ENCODE peak calls at places on chromosome X, in six cellular contexts. One of them, this sample, is unnamed.

GRCh38 chrX:106050054-106050453 is 11.5 kb upstream of the SERPINA7 start:
- DNase-seq in neural crest cell: no peak
- DNase-seq in SW 1271: no peak
- DNase-seq in skeletal muscle cell: no peak
- DNase-seq in activated CD4-positive, alpha-beta T cell treated with anti-CD3 and anti-CD28 coated beads, Interleukin-2, amount 50 U/mL, for 1 hour: no peak
- DNase-seq in T-helper 9 cell: no peak
- DNase-seq in this sample: no peak

GRCh38 chrX:154653048-154653401 is 354 bp downstream of the CTAG2 start:
- DNase-seq in neural crest cell: no peak
- DNase-seq in skeletal muscle cell: no peak
- DNase-seq in T-helper 9 cell: no peak
- DNase-seq in SW 1271: no peak
- DNase-seq in activated CD4-positive, alpha-beta T cell treated with anti-CD3 and anti-CD28 coated beads, Interleukin-2, amount 50 U/mL, for 1 hour: no peak
- DNase-seq in this sample: no peak

GRCh38 chrX:130705591-130705990 is 197.4 kb downstream of the ENOX2 start:
- DNase-seq in SW 1271: no peak
- DNase-seq in activated CD4-positive, alpha-beta T cell treated with anti-CD3 and anti-CD28 coated beads, Interleukin-2, amount 50 U/mL, for 1 hour: no peak
- DNase-seq in skeletal muscle cell: no peak
- DNase-seq in T-helper 9 cell: no peak
- DNase-seq in neural crest cell: no peak
- DNase-seq in this sample: no peak

GRCh38 chrX:154019633-154020499 is at the start of gene IRAK1:
- DNase-seq in neural crest cell: peak
- DNase-seq in activated CD4-positive, alpha-beta T cell treated with anti-CD3 and anti-CD28 coated beads, Interleukin-2, amount 50 U/mL, for 1 hour: peak
- DNase-seq in skeletal muscle cell: no peak
- DNase-seq in SW 1271: peak
- DNase-seq in T-helper 9 cell: peak
- DNase-seq in this sample: peak

GRCh38 chrX:53659039-53659438 is 27.5 kb downstream of the HUWE1 start:
- DNase-seq in neural crest cell: no peak
- DNase-seq in T-helper 9 cell: no peak
- DNase-seq in skeletal muscle cell: no peak
- DNase-seq in activated CD4-positive, alpha-beta T cell treated with anti-CD3 and anti-CD28 coated beads, Interleukin-2, amount 50 U/mL, for 1 hour: no peak
- DNase-seq in SW 1271: no peak
- DNase-seq in this sample: no peak

GRCh38 chrX:45801554-45801953 is 600.9 kb upstream of the DIPK2B start:
- DNase-seq in activated CD4-positive, alpha-beta T cell treated with anti-CD3 and anti-CD28 coated beads, Interleukin-2, amount 50 U/mL, for 1 hour: no peak
- DNase-seq in SW 1271: no peak
- DNase-seq in skeletal muscle cell: no peak
- DNase-seq in neural crest cell: no peak
- DNase-seq in T-helper 9 cell: no peak
- DNase-seq in this sample: peak

GRCh38 chrX:8647176-8647575 is 84.8 kb downstream of the ANOS1 start:
- DNase-seq in T-helper 9 cell: no peak
- DNase-seq in skeletal muscle cell: no peak
- DNase-seq in SW 1271: no peak
- DNase-seq in neural crest cell: no peak
- DNase-seq in activated CD4-positive, alpha-beta T cell treated with anti-CD3 and anti-CD28 coated beads, Interleukin-2, amount 50 U/mL, for 1 hour: no peak
- DNase-seq in this sample: no peak

GRCh38 chrX:107849747-107850478 is 24.2 kb downstream of the MID2 start:
- DNase-seq in activated CD4-positive, alpha-beta T cell treated with anti-CD3 and anti-CD28 coated beads, Interleukin-2, amount 50 U/mL, for 1 hour: no peak
- DNase-seq in neural crest cell: no peak
- DNase-seq in T-helper 9 cell: no peak
- DNase-seq in skeletal muscle cell: no peak
- DNase-seq in SW 1271: no peak
- DNase-seq in this sample: no peak

GRCh38 chrX:79466636-79467035 is 99.5 kb upstream of the ITM2A start:
- DNase-seq in T-helper 9 cell: no peak
- DNase-seq in SW 1271: no peak
- DNase-seq in skeletal muscle cell: no peak
- DNase-seq in activated CD4-positive, alpha-beta T cell treated with anti-CD3 and anti-CD28 coated beads, Interleukin-2, amount 50 U/mL, for 1 hour: no peak
- DNase-seq in neural crest cell: no peak
- DNase-seq in this sample: no peak

GRCh38 chrX:123399709-123400108 is 215.6 kb downstream of the GRIA3 start:
- DNase-seq in T-helper 9 cell: no peak
- DNase-seq in neural crest cell: no peak
- DNase-seq in activated CD4-positive, alpha-beta T cell treated with anti-CD3 and anti-CD28 coated beads, Interleukin-2, amount 50 U/mL, for 1 hour: no peak
- DNase-seq in skeletal muscle cell: no peak
- DNase-seq in SW 1271: no peak
- DNase-seq in this sample: no peak

GRCh38 chrX:84188320-84188834 is 378 bp upstream of the RPS6KA6 start:
- DNase-seq in SW 1271: peak
- DNase-seq in activated CD4-positive, alpha-beta T cell treated with anti-CD3 and anti-CD28 coated beads, Interleukin-2, amount 50 U/mL, for 1 hour: no peak
- DNase-seq in T-helper 9 cell: no peak
- DNase-seq in skeletal muscle cell: no peak
- DNase-seq in neural crest cell: peak
- DNase-seq in this sample: peak

GRCh38 chrX:45699158-45699557 is 498.5 kb upstream of the DIPK2B start:
- DNase-seq in activated CD4-positive, alpha-beta T cell treated with anti-CD3 and anti-CD28 coated beads, Interleukin-2, amount 50 U/mL, for 1 hour: no peak
- DNase-seq in neural crest cell: no peak
- DNase-seq in T-helper 9 cell: no peak
- DNase-seq in skeletal muscle cell: peak
- DNase-seq in SW 1271: no peak
- DNase-seq in this sample: no peak

GRCh38 chrX:39975094-39975865 is 122.5 kb downstream of the BCOR start:
- DNase-seq in SW 1271: no peak
- DNase-seq in skeletal muscle cell: no peak
- DNase-seq in neural crest cell: no peak
- DNase-seq in activated CD4-positive, alpha-beta T cell treated with anti-CD3 and anti-CD28 coated beads, Interleukin-2, amount 50 U/mL, for 1 hour: no peak
- DNase-seq in T-helper 9 cell: no peak
- DNase-seq in this sample: peak

GRCh38 chrX:119041175-119041574 is 31.6 kb upstream of the CT47C1 start:
- DNase-seq in neural crest cell: no peak
- DNase-seq in skeletal muscle cell: peak
- DNase-seq in activated CD4-positive, alpha-beta T cell treated with anti-CD3 and anti-CD28 coated beads, Interleukin-2, amount 50 U/mL, for 1 hour: no peak
- DNase-seq in T-helper 9 cell: no peak
- DNase-seq in SW 1271: peak
- DNase-seq in this sample: no peak

GRCh38 chrX:130575831-130576404 is 174.1 kb downstream of the RBMX2 start:
- DNase-seq in T-helper 9 cell: peak
- DNase-seq in skeletal muscle cell: peak
- DNase-seq in neural crest cell: peak
- DNase-seq in SW 1271: peak
- DNase-seq in activated CD4-positive, alpha-beta T cell treated with anti-CD3 and anti-CD28 coated beads, Interleukin-2, amount 50 U/mL, for 1 hour: peak
- DNase-seq in this sample: peak

GRCh38 chrX:24789047-24789446 is 95.3 kb downstream of the POLA1 start:
- DNase-seq in T-helper 9 cell: no peak
- DNase-seq in SW 1271: no peak
- DNase-seq in neural crest cell: no peak
- DNase-seq in activated CD4-positive, alpha-beta T cell treated with anti-CD3 and anti-CD28 coated beads, Interleukin-2, amount 50 U/mL, for 1 hour: no peak
- DNase-seq in skeletal muscle cell: no peak
- DNase-seq in this sample: no peak

GRCh38 chrX:149527705-149528104 is 13.1 kb upstream of the EOLA1 start:
- DNase-seq in activated CD4-positive, alpha-beta T cell treated with anti-CD3 and anti-CD28 coated beads, Interleukin-2, amount 50 U/mL, for 1 hour: peak
- DNase-seq in T-helper 9 cell: no peak
- DNase-seq in SW 1271: peak
- DNase-seq in skeletal muscle cell: no peak
- DNase-seq in neural crest cell: no peak
- DNase-seq in this sample: peak

GRCh38 chrX:48957477-48957826 is at the start of gene OTUD5:
- DNase-seq in skeletal muscle cell: no peak
- DNase-seq in SW 1271: no peak
- DNase-seq in activated CD4-positive, alpha-beta T cell treated with anti-CD3 and anti-CD28 coated beads, Interleukin-2, amount 50 U/mL, for 1 hour: peak
- DNase-seq in neural crest cell: no peak
- DNase-seq in T-helper 9 cell: peak
- DNase-seq in this sample: peak

GRCh38 chrX:109704563-109704962 is 28.5 kb downstream of the ACSL4 start:
- DNase-seq in SW 1271: no peak
- DNase-seq in T-helper 9 cell: no peak
- DNase-seq in neural crest cell: no peak
- DNase-seq in skeletal muscle cell: no peak
- DNase-seq in activated CD4-positive, alpha-beta T cell treated with anti-CD3 and anti-CD28 coated beads, Interleukin-2, amount 50 U/mL, for 1 hour: no peak
- DNase-seq in this sample: no peak

GRCh38 chrX:96684339-96685204 is at the start of gene DIAPH2:
- DNase-seq in T-helper 9 cell: peak
- DNase-seq in neural crest cell: peak
- DNase-seq in skeletal muscle cell: peak
- DNase-seq in SW 1271: no peak
- DNase-seq in activated CD4-positive, alpha-beta T cell treated with anti-CD3 and anti-CD28 coated beads, Interleukin-2, amount 50 U/mL, for 1 hour: peak
- DNase-seq in this sample: no peak

GRCh38 chrX:134573683-134574035 is 84.6 kb downstream of the PLAC1 start:
- DNase-seq in activated CD4-positive, alpha-beta T cell treated with anti-CD3 and anti-CD28 coated beads, Interleukin-2, amount 50 U/mL, for 1 hour: no peak
- DNase-seq in T-helper 9 cell: no peak
- DNase-seq in skeletal muscle cell: no peak
- DNase-seq in neural crest cell: no peak
- DNase-seq in SW 1271: no peak
- DNase-seq in this sample: no peak

GRCh38 chrX:139890991-139891700 is 41.7 kb downstream of the ATP11C start:
- DNase-seq in SW 1271: peak
- DNase-seq in T-helper 9 cell: no peak
- DNase-seq in skeletal muscle cell: peak
- DNase-seq in activated CD4-positive, alpha-beta T cell treated with anti-CD3 and anti-CD28 coated beads, Interleukin-2, amount 50 U/mL, for 1 hour: no peak
- DNase-seq in neural crest cell: no peak
- DNase-seq in this sample: no peak

GRCh38 chrX:68920541-68920940 is 91.7 kb downstream of the EFNB1 start:
- DNase-seq in SW 1271: no peak
- DNase-seq in skeletal muscle cell: no peak
- DNase-seq in T-helper 9 cell: no peak
- DNase-seq in neural crest cell: no peak
- DNase-seq in activated CD4-positive, alpha-beta T cell treated with anti-CD3 and anti-CD28 coated beads, Interleukin-2, amount 50 U/mL, for 1 hour: no peak
- DNase-seq in this sample: no peak

GRCh38 chrX:16022580-16023170 is 100.7 kb upstream of the GRPR start:
- DNase-seq in T-helper 9 cell: no peak
- DNase-seq in activated CD4-positive, alpha-beta T cell treated with anti-CD3 and anti-CD28 coated beads, Interleukin-2, amount 50 U/mL, for 1 hour: no peak
- DNase-seq in skeletal muscle cell: no peak
- DNase-seq in SW 1271: peak
- DNase-seq in neural crest cell: no peak
- DNase-seq in this sample: no peak

GRCh38 chrX:131277543-131278115 is 11.5 kb downstream of the IGSF1 start:
- DNase-seq in T-helper 9 cell: no peak
- DNase-seq in skeletal muscle cell: no peak
- DNase-seq in activated CD4-positive, alpha-beta T cell treated with anti-CD3 and anti-CD28 coated beads, Interleukin-2, amount 50 U/mL, for 1 hour: no peak
- DNase-seq in neural crest cell: no peak
- DNase-seq in SW 1271: no peak
- DNase-seq in this sample: peak

GRCh38 chrX:69284491-69284890 is 119.2 kb upstream of the PJA1 start:
- DNase-seq in neural crest cell: no peak
- DNase-seq in activated CD4-positive, alpha-beta T cell treated with anti-CD3 and anti-CD28 coated beads, Interleukin-2, amount 50 U/mL, for 1 hour: no peak
- DNase-seq in SW 1271: no peak
- DNase-seq in skeletal muscle cell: no peak
- DNase-seq in T-helper 9 cell: no peak
- DNase-seq in this sample: no peak

GRCh38 chrX:123830309-123830708 is 29.5 kb upstream of the XIAP start:
- DNase-seq in T-helper 9 cell: no peak
- DNase-seq in neural crest cell: no peak
- DNase-seq in SW 1271: no peak
- DNase-seq in activated CD4-positive, alpha-beta T cell treated with anti-CD3 and anti-CD28 coated beads, Interleukin-2, amount 50 U/mL, for 1 hour: no peak
- DNase-seq in skeletal muscle cell: no peak
- DNase-seq in this sample: no peak

GRCh38 chrX:5399403-5399802 is 829.3 kb downstream of the NLGN4X start:
- DNase-seq in T-helper 9 cell: no peak
- DNase-seq in neural crest cell: no peak
- DNase-seq in SW 1271: no peak
- DNase-seq in skeletal muscle cell: no peak
- DNase-seq in activated CD4-positive, alpha-beta T cell treated with anti-CD3 and anti-CD28 coated beads, Interleukin-2, amount 50 U/mL, for 1 hour: no peak
- DNase-seq in this sample: peak

GRCh38 chrX:104854790-104855340 is 288.9 kb downstream of the IL1RAPL2 start:
- DNase-seq in SW 1271: no peak
- DNase-seq in activated CD4-positive, alpha-beta T cell treated with anti-CD3 and anti-CD28 coated beads, Interleukin-2, amount 50 U/mL, for 1 hour: no peak
- DNase-seq in skeletal muscle cell: no peak
- DNase-seq in neural crest cell: no peak
- DNase-seq in T-helper 9 cell: no peak
- DNase-seq in this sample: no peak

This sample was measured in NCI-H1105 treated with DMSO at 0.1 percent for 48 hours.